ENCODE peak calls at places on chromosome 11, in ten cellular contexts. O is HS-5; P is NCI-H345; L is fibroblast of pulmonary artery; V is NCI-H1105 treated with DMSO at 0.1 percent for 48 hours; A is amniotic epithelial cell; N is T-cell; U is HFF-Myc; Z is stimulated activated CD4-positive, alpha-beta T cell treated with anti-CD3 and anti-CD28 coated beads, Interleukin-1b, Interleukin-23, amount 100 ng/mL, for 24 hours; W is Peyer's patch. C is an unnamed sample.

GRCh38 chr11:105151936-105152554 is 12.5 kb upstream of the CARD18 start:
- DNase-seq in O (peak; percentile 41), P (no peak), L (peak; percentile 63), V (no peak), A (peak; percentile 64), N (no peak), U (no peak), Z (no peak), W (no peak), C (no peak)

GRCh38 chr11:64722141-64723050 is 601 bp downstream of the NRXN2 start:
- DNase-seq in O (no peak), P (no peak), L (no peak), V (no peak), A (no peak), N (no peak), U (no peak), Z (no peak), W (no peak), C (no peak)

GRCh38 chr11:11884774-11885481 is 43.2 kb downstream of the USP47 start:
- DNase-seq in O (no peak), P (no peak), L (no peak), V (no peak), A (no peak), N (no peak), U (no peak), Z (no peak), W (no peak), C (no peak)

GRCh38 chr11:131688056-131688693 is 317.8 kb downstream of the NTM start:
- DNase-seq in O (no peak), P (peak; percentile 62), L (peak; percentile 62), V (peak; percentile 68), A (peak; percentile 7), N (no peak), U (no peak), Z (no peak), W (no peak), C (peak; percentile 62)

GRCh38 chr11:12117200-12117995 is 7.0 kb downstream of the MICAL2 start:
- DNase-seq in O (no peak), P (no peak), L (peak; percentile 56), V (no peak), A (peak; percentile 94), N (no peak), U (no peak), Z (no peak), W (no peak), C (no peak)

GRCh38 chr11:134258577-134258976 is 5.2 kb downstream of the ACAD8 start:
- DNase-seq in O (no peak), P (no peak), L (no peak), V (no peak), A (no peak), N (no peak), U (no peak), Z (no peak), W (peak; percentile 19), C (no peak)

GRCh38 chr11:287821-288327 is 1.1 kb upstream of the PGGHG start:
- DNase-seq in O (no peak), P (no peak), L (no peak), V (no peak), A (no peak), N (no peak), U (no peak), Z (no peak), W (peak; percentile 86), C (peak; percentile 66)

GRCh38 chr11:66643745-66644437 is 5.4 kb downstream of the RBM4 start:
- DNase-seq in O (no peak), P (no peak), L (no peak), V (no peak), A (no peak), N (no peak), U (no peak), Z (no peak), W (no peak), C (no peak)

GRCh38 chr11:78708388-78708787 is 133.7 kb upstream of the NARS2 start:
- DNase-seq in O (no peak), P (no peak), L (no peak), V (no peak), A (no peak), N (no peak), U (no peak), Z (no peak), W (no peak), C (no peak)

C was measured in lower lobe of right lung.